ENCODE peak calls at places on chromosomes 3 and 15, in five cellular contexts. S, M, V, F and O are unnamed samples.

GRCh38 chr3:23712656-23713559 is 92.8 kb upstream of the UBE2E1 start:
- DNase-seq in F (no peak), V (peak), M (no peak), S (peak), O (no peak)

GRCh38 chr15:48145923-48146322 is 25.1 kb downstream of the SLC24A5 start:
- DNase-seq in F (no peak), V (no peak), S (no peak), M (no peak), O (no peak)

GRCh38 chr3:127690823-127691452 is 18.2 kb downstream of the ABTB1 start:
- DNase-seq in M (no peak), S (no peak), V (peak), F (no peak), O (peak)

GRCh38 chr3:135887220-135887619 is 78.3 kb upstream of the PPP2R3A start:
- DNase-seq in M (no peak), S (no peak), F (no peak), V (no peak), O (no peak)

GRCh38 chr15:69170597-69170996 is 10.2 kb downstream of the GLCE start:
- DNase-seq in V (no peak), S (no peak), M (no peak), F (no peak), O (no peak)

GRCh38 chr3:113167929-113168771 is 43.2 kb upstream of the BOC start:
- DNase-seq in M (no peak), F (no peak), S (no peak), V (peak), O (no peak)

GRCh38 chr15:51736646-51737537 is 563 bp downstream of the LYSMD2 start:
- DNase-seq in S (peak), V (no peak), M (peak), F (peak), O (peak)

GRCh38 chr3:181694805-181695660 is 16.7 kb upstream of the SOX2 start:
- DNase-seq in M (no peak), V (peak), F (no peak), S (no peak), O (peak)

GRCh38 chr15:92393287-92393993 is at the start of gene ST8SIA2:
- DNase-seq in M (peak), V (peak), S (no peak), F (no peak), O (no peak)

GRCh38 chr3:6781103-6781502 is 79.8 kb upstream of the GRM7 start:
- DNase-seq in V (no peak), F (no peak), S (no peak), M (no peak), O (no peak)